ENCODE peak calls at places on chromosomes 1 and 21, in seven cellular contexts. One of them, this sample, is unnamed.

GRCh38 chr1:201026746-201027145 is 3.2 kb upstream of the KIF21B start:
- DNase-seq in GM23338: no peak
- DNase-seq in breast epithelium: no peak
- DNase-seq in sigmoid colon: no peak
- DNase-seq in spleen: no peak
- DNase-seq in HL-60: no peak
- DNase-seq in suprapubic skin: no peak
- DNase-seq in this sample: no peak

GRCh38 chr1:13583592-13583963 is at the start of gene PDPN:
- DNase-seq in GM23338: peak; percentile 89
- DNase-seq in breast epithelium: peak; percentile 65
- DNase-seq in sigmoid colon: peak; percentile 79
- DNase-seq in spleen: no peak
- DNase-seq in HL-60: no peak
- DNase-seq in suprapubic skin: no peak
- DNase-seq in this sample: peak; percentile 18

GRCh38 chr1:93977546-93977945 is 68.3 kb upstream of the GCLM start:
- DNase-seq in GM23338: no peak
- DNase-seq in breast epithelium: no peak
- DNase-seq in sigmoid colon: no peak
- DNase-seq in spleen: no peak
- DNase-seq in HL-60: no peak
- DNase-seq in suprapubic skin: no peak
- DNase-seq in this sample: no peak

GRCh38 chr1:19463204-19463803 is 22.0 kb downstream of the CAPZB start:
- DNase-seq in GM23338: no peak
- DNase-seq in breast epithelium: peak; percentile 40
- DNase-seq in sigmoid colon: no peak
- DNase-seq in spleen: peak; percentile 89
- DNase-seq in HL-60: no peak
- DNase-seq in suprapubic skin: no peak
- DNase-seq in this sample: peak; percentile 69

GRCh38 chr1:228150458-228151169 is 884 bp downstream of the GJC2 start:
- DNase-seq in GM23338: no peak
- DNase-seq in breast epithelium: no peak
- DNase-seq in sigmoid colon: peak; percentile 95
- DNase-seq in spleen: no peak
- DNase-seq in HL-60: no peak
- DNase-seq in suprapubic skin: no peak
- DNase-seq in this sample: peak; percentile 57

GRCh38 chr1:23727362-23727811 is 15.9 kb upstream of the ELOA start:
- DNase-seq in GM23338: no peak
- DNase-seq in breast epithelium: peak; percentile 67
- DNase-seq in sigmoid colon: peak; percentile 89
- DNase-seq in spleen: peak; percentile 80
- DNase-seq in HL-60: peak; percentile 75
- DNase-seq in suprapubic skin: peak; percentile 83
- DNase-seq in this sample: peak; percentile 63

GRCh38 chr1:21082078-21082477 is 94.6 kb downstream of the EIF4G3 start:
- DNase-seq in GM23338: no peak
- DNase-seq in breast epithelium: no peak
- DNase-seq in sigmoid colon: no peak
- DNase-seq in spleen: no peak
- DNase-seq in HL-60: no peak
- DNase-seq in suprapubic skin: no peak
- DNase-seq in this sample: no peak

GRCh38 chr1:61076728-61077675 is 5.4 kb upstream of the NFIA start:
- DNase-seq in GM23338: peak; percentile 97
- DNase-seq in breast epithelium: peak; percentile 70
- DNase-seq in sigmoid colon: peak; percentile 91
- DNase-seq in spleen: peak; percentile 98
- DNase-seq in HL-60: peak; percentile 54
- DNase-seq in suprapubic skin: peak; percentile 91
- DNase-seq in this sample: peak; percentile 93

GRCh38 chr1:109198043-109198695 is 15.5 kb upstream of the SARS1 start:
- DNase-seq in GM23338: no peak
- DNase-seq in breast epithelium: no peak
- DNase-seq in sigmoid colon: peak; percentile 77
- DNase-seq in spleen: no peak
- DNase-seq in HL-60: no peak
- DNase-seq in suprapubic skin: no peak
- DNase-seq in this sample: no peak

GRCh38 chr21:37562920-37563640 is 196.5 kb downstream of the DYRK1A start:
- DNase-seq in GM23338: no peak
- DNase-seq in breast epithelium: no peak
- DNase-seq in sigmoid colon: peak; percentile 71
- DNase-seq in spleen: peak; percentile 85
- DNase-seq in HL-60: peak; percentile 7
- DNase-seq in suprapubic skin: no peak
- DNase-seq in this sample: peak; percentile 41

GRCh38 chr1:160774886-160775719 is 20.9 kb upstream of the LY9 start:
- DNase-seq in GM23338: no peak
- DNase-seq in breast epithelium: no peak
- DNase-seq in sigmoid colon: no peak
- DNase-seq in spleen: no peak
- DNase-seq in HL-60: no peak
- DNase-seq in suprapubic skin: no peak
- DNase-seq in this sample: no peak

GRCh38 chr1:11307837-11308236 is 34.8 kb downstream of the UBIAD1 start:
- DNase-seq in GM23338: no peak
- DNase-seq in breast epithelium: no peak
- DNase-seq in sigmoid colon: no peak
- DNase-seq in spleen: no peak
- DNase-seq in HL-60: no peak
- DNase-seq in suprapubic skin: no peak
- DNase-seq in this sample: no peak

GRCh38 chr1:183872406-183872805 is 67.5 kb downstream of the RGL1 start:
- DNase-seq in GM23338: no peak
- DNase-seq in breast epithelium: no peak
- DNase-seq in sigmoid colon: no peak
- DNase-seq in spleen: no peak
- DNase-seq in HL-60: no peak
- DNase-seq in suprapubic skin: no peak
- DNase-seq in this sample: no peak

GRCh38 chr1:220884109-220884980 is 5.1 kb downstream of the HLX start:
- DNase-seq in GM23338: peak; percentile 79
- DNase-seq in breast epithelium: no peak
- DNase-seq in sigmoid colon: no peak
- DNase-seq in spleen: peak; percentile 75
- DNase-seq in HL-60: no peak
- DNase-seq in suprapubic skin: no peak
- DNase-seq in this sample: no peak

GRCh38 chr1:39524171-39524570 is 32.7 kb downstream of the BMP8A start:
- DNase-seq in GM23338: no peak
- DNase-seq in breast epithelium: no peak
- DNase-seq in sigmoid colon: no peak
- DNase-seq in spleen: peak; percentile 69
- DNase-seq in HL-60: no peak
- DNase-seq in suprapubic skin: no peak
- DNase-seq in this sample: no peak

GRCh38 chr1:34851431-34852105 is 8.0 kb downstream of the SMIM12 start:
- DNase-seq in GM23338: no peak
- DNase-seq in breast epithelium: no peak
- DNase-seq in sigmoid colon: peak; percentile 71
- DNase-seq in spleen: no peak
- DNase-seq in HL-60: no peak
- DNase-seq in suprapubic skin: no peak
- DNase-seq in this sample: no peak

GRCh38 chr1:87733421-87733820 is 404.7 kb downstream of the LMO4 start:
- DNase-seq in GM23338: no peak
- DNase-seq in breast epithelium: no peak
- DNase-seq in sigmoid colon: no peak
- DNase-seq in spleen: no peak
- DNase-seq in HL-60: no peak
- DNase-seq in suprapubic skin: no peak
- DNase-seq in this sample: no peak

GRCh38 chr1:25544819-25545218 is 1.4 kb downstream of the LDLRAP1 start:
- DNase-seq in GM23338: no peak
- DNase-seq in breast epithelium: peak; percentile 34
- DNase-seq in sigmoid colon: no peak
- DNase-seq in spleen: no peak
- DNase-seq in HL-60: no peak
- DNase-seq in suprapubic skin: no peak
- DNase-seq in this sample: peak; percentile 59

GRCh38 chr1:25545767-25546166 is 2.4 kb downstream of the LDLRAP1 start:
- DNase-seq in GM23338: no peak
- DNase-seq in breast epithelium: no peak
- DNase-seq in sigmoid colon: no peak
- DNase-seq in spleen: no peak
- DNase-seq in HL-60: no peak
- DNase-seq in suprapubic skin: no peak
- DNase-seq in this sample: no peak

GRCh38 chr1:25543425-25544242 is at the start of gene LDLRAP1:
- DNase-seq in GM23338: peak; percentile 82
- DNase-seq in breast epithelium: no peak
- DNase-seq in sigmoid colon: peak; percentile 88
- DNase-seq in spleen: peak; percentile 92
- DNase-seq in HL-60: peak; percentile 59
- DNase-seq in suprapubic skin: no peak
- DNase-seq in this sample: peak; percentile 83

GRCh38 chr1:25543106-25543424 is 341 bp upstream of the LDLRAP1 start:
- DNase-seq in GM23338: no peak
- DNase-seq in breast epithelium: no peak
- DNase-seq in sigmoid colon: no peak
- DNase-seq in spleen: no peak
- DNase-seq in HL-60: no peak
- DNase-seq in suprapubic skin: no peak
- DNase-seq in this sample: no peak

GRCh38 chr1:25544243-25544764 is 898 bp downstream of the LDLRAP1 start:
- DNase-seq in GM23338: no peak
- DNase-seq in breast epithelium: no peak
- DNase-seq in sigmoid colon: peak; percentile 65
- DNase-seq in spleen: no peak
- DNase-seq in HL-60: no peak
- DNase-seq in suprapubic skin: no peak
- DNase-seq in this sample: no peak
- TF ChIP-seq POLR2AphosphoS5 in GM23338: no peak
- TF ChIP-seq POLR2AphosphoS5 in breast epithelium: no peak
- TF ChIP-seq POLR2AphosphoS5 in sigmoid colon: no peak
- TF ChIP-seq POLR2AphosphoS5 in spleen: no peak
- TF ChIP-seq POLR2AphosphoS5 in HL-60: no peak
- TF ChIP-seq POLR2AphosphoS5 in suprapubic skin: no peak
- TF ChIP-seq POLR2AphosphoS5 in this sample: no peak

GRCh38 chr1:1889090-1889750 is 1.7 kb downstream of the GNB1 start:
- DNase-seq in GM23338: no peak
- DNase-seq in breast epithelium: no peak
- DNase-seq in sigmoid colon: no peak
- DNase-seq in spleen: peak; percentile 60
- DNase-seq in HL-60: no peak
- DNase-seq in suprapubic skin: no peak
- DNase-seq in this sample: no peak

GRCh38 chr1:1890506-1891348 is at the start of gene GNB1:
- DNase-seq in GM23338: peak; percentile 87
- DNase-seq in breast epithelium: peak; percentile 72
- DNase-seq in sigmoid colon: peak; percentile 92
- DNase-seq in spleen: peak; percentile 97
- DNase-seq in HL-60: peak; percentile 86
- DNase-seq in suprapubic skin: no peak
- DNase-seq in this sample: peak; percentile 91

GRCh38 chr1:1891349-1892078 is 627 bp upstream of the GNB1 start:
- DNase-seq in GM23338: peak; percentile 67
- DNase-seq in breast epithelium: peak; percentile 56
- DNase-seq in sigmoid colon: peak; percentile 89
- DNase-seq in spleen: peak; percentile 97
- DNase-seq in HL-60: peak; percentile 72
- DNase-seq in suprapubic skin: no peak
- DNase-seq in this sample: peak; percentile 83

GRCh38 chr1:1892079-1892762 is 1.3 kb upstream of the GNB1 start:
- DNase-seq in GM23338: no peak
- DNase-seq in breast epithelium: no peak
- DNase-seq in sigmoid colon: no peak
- DNase-seq in spleen: peak; percentile 82
- DNase-seq in HL-60: no peak
- DNase-seq in suprapubic skin: no peak
- DNase-seq in this sample: no peak

DNA sequence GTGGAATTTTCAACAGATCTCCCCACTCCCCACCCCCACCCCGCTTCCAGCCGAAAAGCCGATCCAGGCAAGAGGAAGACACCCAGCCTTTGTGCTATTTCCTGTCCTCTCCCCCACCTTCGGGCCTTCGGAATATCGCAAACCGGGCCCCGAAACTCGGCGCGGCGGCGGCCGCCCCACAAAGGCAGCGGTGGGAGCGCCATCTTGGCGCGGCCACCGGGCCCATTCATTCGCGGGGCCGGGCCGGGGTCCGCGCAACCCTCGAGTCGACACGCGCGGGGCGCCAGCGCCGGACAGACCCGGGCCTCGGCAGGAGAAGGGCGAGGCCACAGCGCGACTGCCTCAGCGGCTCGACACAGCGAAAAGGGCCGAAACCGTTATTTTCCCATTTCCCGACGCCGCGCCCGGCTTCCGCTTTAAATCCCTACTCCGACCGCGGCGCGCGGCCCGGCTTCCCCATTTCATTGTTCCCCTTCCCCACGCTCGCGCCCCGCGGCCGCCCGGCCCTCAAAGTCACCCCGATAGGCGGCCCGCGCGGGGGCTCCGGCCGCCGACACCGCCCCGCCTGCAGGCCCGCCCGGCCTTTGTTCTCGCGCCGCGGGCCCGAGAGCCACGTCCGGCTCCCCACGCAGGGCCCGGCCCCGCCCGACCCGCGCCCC is 911 bp downstream of the GNB1 start:
- DNase-seq in GM23338: peak; percentile 72
- DNase-seq in breast epithelium: no peak
- DNase-seq in sigmoid colon: no peak
- DNase-seq in spleen: peak; percentile 95
- DNase-seq in HL-60: no peak
- DNase-seq in suprapubic skin: no peak
- DNase-seq in this sample: peak; percentile 52
- TF ChIP-seq POLR2AphosphoS5 in GM23338: no peak
- TF ChIP-seq POLR2AphosphoS5 in breast epithelium: no peak
- TF ChIP-seq POLR2AphosphoS5 in sigmoid colon: no peak
- TF ChIP-seq POLR2AphosphoS5 in spleen: peak; percentile 58
- TF ChIP-seq POLR2AphosphoS5 in HL-60: peak; percentile 59
- TF ChIP-seq POLR2AphosphoS5 in suprapubic skin: no peak
- TF ChIP-seq POLR2AphosphoS5 in this sample: no peak

GRCh38 chr1:101485712-101486111 is 248.9 kb downstream of the S1PR1 start:
- DNase-seq in GM23338: no peak
- DNase-seq in breast epithelium: no peak
- DNase-seq in sigmoid colon: no peak
- DNase-seq in spleen: no peak
- DNase-seq in HL-60: no peak
- DNase-seq in suprapubic skin: no peak
- DNase-seq in this sample: no peak
- TF ChIP-seq POLR2AphosphoS5 in GM23338: no peak
- TF ChIP-seq POLR2AphosphoS5 in breast epithelium: no peak
- TF ChIP-seq POLR2AphosphoS5 in sigmoid colon: no peak
- TF ChIP-seq POLR2AphosphoS5 in spleen: no peak
- TF ChIP-seq POLR2AphosphoS5 in HL-60: no peak
- TF ChIP-seq POLR2AphosphoS5 in suprapubic skin: no peak
- TF ChIP-seq POLR2AphosphoS5 in this sample: no peak

DNA sequence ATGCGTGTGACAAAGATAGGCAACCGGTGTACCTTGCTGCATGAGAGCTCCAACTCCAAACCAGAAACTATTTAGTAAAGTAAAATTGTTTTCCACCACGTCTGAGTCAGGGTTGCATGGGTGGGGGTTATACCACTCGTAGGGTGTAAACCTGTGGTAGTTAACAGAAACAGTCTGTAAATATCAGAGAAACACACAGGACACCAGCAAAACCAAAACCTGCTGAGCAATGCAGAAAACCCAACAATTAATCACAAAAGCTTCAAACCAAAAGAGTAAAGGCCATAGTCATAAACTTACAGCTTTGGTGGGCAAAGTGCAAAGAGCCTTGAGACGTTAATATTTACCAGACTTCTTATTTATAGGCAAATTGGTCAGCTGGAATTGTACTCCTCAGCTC is 282.7 kb downstream of the BACH1 start:
- DNase-seq in GM23338: no peak
- DNase-seq in breast epithelium: no peak
- DNase-seq in sigmoid colon: no peak
- DNase-seq in spleen: no peak
- DNase-seq in HL-60: no peak
- DNase-seq in suprapubic skin: no peak
- DNase-seq in this sample: no peak
- TF ChIP-seq POLR2AphosphoS5 in GM23338: no peak
- TF ChIP-seq POLR2AphosphoS5 in breast epithelium: no peak
- TF ChIP-seq POLR2AphosphoS5 in sigmoid colon: no peak
- TF ChIP-seq POLR2AphosphoS5 in spleen: no peak
- TF ChIP-seq POLR2AphosphoS5 in HL-60: no peak
- TF ChIP-seq POLR2AphosphoS5 in suprapubic skin: no peak
- TF ChIP-seq POLR2AphosphoS5 in this sample: no peak